ENCODE peak calls at places on chromosomes 12 and 14, in nine cellular contexts. W is glutamatergic neuron, K is tibial nerve, X is neural progenitor cell, Q is right lobe of liver, S is cardiac muscle cell, V is suprapubic skin, Y is GM13976, B is progenitor cell of endocrine pancreas. R is an unnamed sample.

GRCh38 chr12:15256760-15257159 is 35.5 kb upstream of the RERG start:
- DNase-seq in Y (no peak), Q (no peak), W (no peak), B (no peak), S (peak; percentile 72), X (no peak), K (no peak), V (peak; percentile 61), R (no peak)

GRCh38 chr12:17283563-17283962 is 677.6 kb upstream of the LMO3 start:
- DNase-seq in Q (no peak), B (no peak), X (no peak), K (no peak), Y (no peak), W (no peak), V (no peak), S (no peak), R (no peak)

GRCh38 chr14:105047283-105048016 is 17.8 kb downstream of the GPR132 start:
- DNase-seq in W (no peak), V (no peak), X (no peak), B (no peak), K (no peak), Y (peak; percentile 60), S (no peak), Q (no peak), R (no peak)

GRCh38 chr14:34616360-34616759 is 13.6 kb downstream of the SNX6 start:
- DNase-seq in Y (no peak), V (no peak), W (no peak), K (no peak), X (no peak), Q (no peak), B (no peak), S (no peak), R (no peak)

GRCh38 chr12:120231316-120232011 is 30.6 kb upstream of the RPLP0 start:
- DNase-seq in X (no peak), B (no peak), S (peak; percentile 86), Q (no peak), K (no peak), W (no peak), V (no peak), Y (no peak), R (peak; percentile 70)

GRCh38 chr12:109925185-109925835 is 25.2 kb downstream of the TCHP start:
- DNase-seq in Y (no peak), K (no peak), W (no peak), S (no peak), X (peak; percentile 10), B (no peak), V (no peak), Q (no peak), R (no peak)

GRCh38 chr12:132825861-132826260 is 2.8 kb downstream of the GOLGA3 start:
- DNase-seq in S (no peak), K (no peak), Y (no peak), X (no peak), Q (no peak), W (no peak), V (no peak), B (no peak), R (no peak)

GRCh38 chr14:35395283-35395682 is 9.3 kb downstream of the NFKBIA start:
- DNase-seq in X (no peak), S (no peak), K (no peak), V (no peak), B (no peak), Y (no peak), W (no peak), Q (no peak), R (no peak)

GRCh38 chr12:119988440-119988787 is 622 bp upstream of the BICDL1 start:
- DNase-seq in W (no peak), Y (no peak), V (no peak), X (no peak), S (peak; percentile 31), B (no peak), Q (no peak), K (no peak), R (no peak)

GRCh38 chr14:69711065-69711464 is 55.9 kb upstream of the SRSF5 start:
- DNase-seq in W (peak; percentile 69), V (no peak), K (no peak), Y (no peak), B (no peak), X (no peak), Q (no peak), S (peak; percentile 61), R (no peak)

GRCh38 chr14:54187439-54187838 is 209.4 kb upstream of the CDKN3 start:
- DNase-seq in S (no peak), Y (no peak), Q (no peak), X (peak; percentile 6), B (no peak), V (no peak), W (no peak), K (no peak), R (no peak)

GRCh38 chr14:82398313-82398712 is 864.7 kb upstream of the SEL1L start:
- DNase-seq in W (no peak), Q (no peak), S (no peak), V (no peak), X (no peak), B (no peak), Y (no peak), K (no peak), R (no peak)

GRCh38 chr12:45357547-45358417 is 141.9 kb downstream of the ANO6 start:
- DNase-seq in Q (no peak), W (no peak), X (no peak), Y (no peak), K (no peak), B (no peak), V (no peak), S (peak; percentile 65), R (no peak)

GRCh38 chr14:64060648-64061096 is 207.9 kb downstream of the SYNE2 start:
- DNase-seq in V (no peak), X (peak; percentile 78), Y (no peak), B (no peak), W (peak; percentile 41), S (peak; percentile 28), K (no peak), Q (peak; percentile 55), R (no peak)

GRCh38 chr14:93700928-93701327 is 87.4 kb downstream of the PRIMA1 start:
- DNase-seq in S (no peak), X (no peak), K (no peak), Y (no peak), W (no peak), Q (no peak), V (no peak), B (no peak), R (no peak)

GRCh38 chr14:104224516-104225281 is 86.3 kb downstream of the KIF26A start:
- DNase-seq in W (peak; percentile 47), Q (no peak), S (no peak), Y (peak; percentile 78), V (no peak), B (no peak), X (peak; percentile 73), K (no peak), R (no peak)

GRCh38 chr14:64504310-64504896 is at the start of gene ZBTB1:
- DNase-seq in W (peak; percentile 85), S (peak; percentile 93), K (peak; percentile 58), B (peak; percentile 76), Y (peak; percentile 68), Q (peak; percentile 86), X (peak; percentile 94), V (peak; percentile 95), R (peak; percentile 82)

GRCh38 chr12:2403221-2403976 is 350.6 kb downstream of the CACNA1C start:
- DNase-seq in Y (no peak), B (no peak), Q (no peak), K (no peak), W (no peak), S (no peak), V (no peak), X (no peak), R (no peak)

GRCh38 chr12:122888232-122888752 is 7.6 kb downstream of the VPS37B start:
- DNase-seq in Y (peak; percentile 60), B (no peak), X (peak; percentile 26), Q (peak; percentile 77), V (peak; percentile 84), W (no peak), K (no peak), S (peak; percentile 82), R (peak; percentile 86)

GRCh38 chr12:4107436-4107878 is 166.1 kb upstream of the CCND2 start:
- DNase-seq in X (peak; percentile 73), S (peak; percentile 61), K (no peak), V (no peak), Q (peak; percentile 40), W (peak; percentile 27), B (no peak), Y (peak; percentile 83), R (peak; percentile 38)

GRCh38 chr14:22622220-22622619 is 21.9 kb downstream of the OR6J1 start:
- DNase-seq in K (no peak), B (no peak), X (no peak), Q (no peak), S (no peak), Y (no peak), V (no peak), W (no peak), R (no peak)

GRCh38 chr14:55066223-55066622 is 14.8 kb downstream of the MAPK1IP1L start:
- DNase-seq in Y (no peak), Q (no peak), W (no peak), S (no peak), X (no peak), B (no peak), K (no peak), V (no peak), R (no peak)

DNA sequence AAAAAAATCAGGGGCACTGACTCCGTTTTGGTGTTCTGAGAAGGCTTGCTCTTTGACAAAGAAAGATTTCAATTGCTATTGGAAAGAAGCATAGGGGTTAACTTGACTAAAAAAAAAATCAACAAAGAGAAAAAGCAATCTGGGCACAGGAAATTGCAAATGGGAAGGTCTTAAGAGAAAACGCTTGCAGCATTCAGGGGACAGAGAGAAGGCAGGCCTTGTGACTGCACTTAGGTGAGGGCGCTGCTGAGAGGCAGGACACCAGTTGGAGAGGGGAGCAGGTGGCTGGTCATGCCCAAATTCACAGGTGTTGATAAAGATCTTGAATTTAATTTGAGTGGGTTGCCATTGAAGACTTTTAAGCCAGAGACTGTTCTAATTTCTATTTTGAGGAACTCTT is 4.2 kb downstream of the FAR2 start:
- DNase-seq in K (no peak), V (no peak), B (no peak), Q (no peak), X (no peak), S (no peak), W (no peak), Y (no peak), R (no peak)
- TF ChIP-seq CTCF in K (no peak), V (no peak), B (no peak), Q (no peak), X (no peak), S (no peak), W (no peak), Y (no peak), R (no peak)

GRCh38 chr12:98256830-98257229 is 258.6 kb upstream of the TMPO start:
- DNase-seq in W (no peak), V (no peak), Q (no peak), Y (no peak), S (no peak), K (no peak), X (no peak), B (no peak), R (no peak)
- TF ChIP-seq CTCF in W (no peak), V (no peak), Q (no peak), Y (no peak), S (no peak), K (no peak), X (no peak), B (no peak), R (no peak)

GRCh38 chr14:68694516-68695235 is 98.2 kb downstream of the ZFP36L1 start:
- DNase-seq in B (no peak), X (no peak), S (peak; percentile 89), V (peak; percentile 64), K (no peak), W (no peak), Y (no peak), Q (no peak), R (no peak)
- TF ChIP-seq CTCF in B (no peak), X (no peak), S (no peak), V (no peak), K (no peak), W (no peak), Y (no peak), Q (no peak), R (no peak)

GRCh38 chr12:5493018-5493417 is 61.1 kb downstream of the NTF3 start:
- DNase-seq in X (peak; percentile 28), S (no peak), Q (no peak), W (no peak), Y (no peak), B (no peak), V (no peak), K (no peak), R (no peak)
- TF ChIP-seq CTCF in X (peak; percentile 27), S (no peak), Q (no peak), W (peak; percentile 23), Y (no peak), B (no peak), V (no peak), K (no peak), R (no peak)

R was measured in lung.